ENCODE peak calls at places on chromosome 3, in seven cellular contexts. P, J, U, V, G, H and L are unnamed samples.

GRCh38 chr3:54756330-54756731 is 171.5 kb downstream of the LRTM1 start:
- DNase-seq in P (no peak), U (peak; percentile 94), V (peak; percentile 57), G (no peak), H (no peak), J (no peak), L (peak; percentile 97)

GRCh38 chr3:120908030-120908802 is at the start of gene STXBP5L:
- DNase-seq in G (peak; percentile 100), J (peak; percentile 96), V (peak; percentile 99), H (peak; percentile 74), U (peak; percentile 52), P (peak; percentile 99), L (peak; percentile 63)

GRCh38 chr3:133996996-133997395 is 32.7 kb downstream of the SLCO2A1 start:
- DNase-seq in J (no peak), U (no peak), H (no peak), G (no peak), P (no peak), V (no peak), L (no peak)

GRCh38 chr3:129278970-129279906 is 568 bp downstream of the HMCES start:
- DNase-seq in V (peak; percentile 83), J (peak; percentile 31), P (peak; percentile 76), U (peak; percentile 67), G (peak; percentile 72), H (peak; percentile 22), L (peak; percentile 81)

GRCh38 chr3:13192471-13193213 is 119.4 kb upstream of the IQSEC1 start:
- DNase-seq in J (no peak), V (peak; percentile 30), G (no peak), H (peak; percentile 22), U (peak; percentile 6), P (peak; percentile 53), L (peak; percentile 11)

GRCh38 chr3:101865751-101866509 is 16.6 kb downstream of the NFKBIZ start:
- DNase-seq in G (no peak), P (peak; percentile 48), V (peak; percentile 54), H (peak; percentile 54), U (peak; percentile 57), J (no peak), L (peak; percentile 31)

GRCh38 chr3:149152420-149152819 is 23.0 kb downstream of the HPS3 start:
- DNase-seq in U (peak; percentile 69), V (peak; percentile 62), J (no peak), H (no peak), G (no peak), P (no peak), L (peak; percentile 86)

GRCh38 chr3:12675115-12675810 is 11.3 kb upstream of the RAF1 start:
- DNase-seq in P (no peak), H (no peak), G (no peak), V (no peak), U (no peak), J (no peak), L (no peak)

GRCh38 chr3:15161113-15161512 is 44.9 kb upstream of the CAPN7 start:
- DNase-seq in U (peak; percentile 7), H (no peak), G (no peak), V (no peak), J (no peak), P (no peak), L (peak; percentile 33)

GRCh38 chr3:104632947-104633346 is 733.8 kb upstream of the ALCAM start:
- DNase-seq in P (no peak), V (no peak), J (no peak), U (peak; percentile 17), H (no peak), G (no peak), L (peak; percentile 11)

GRCh38 chr3:62065985-62066693 is 307.2 kb downstream of the FEZF2 start:
- DNase-seq in U (peak; percentile 10), V (no peak), P (no peak), J (no peak), H (no peak), G (no peak), L (no peak)

GRCh38 chr3:9411302-9411701 is 13.9 kb downstream of the SETD5 start:
- DNase-seq in J (no peak), G (no peak), P (no peak), H (peak; percentile 17), V (no peak), U (no peak), L (no peak)

GRCh38 chr3:105323274-105323599 is 43.5 kb upstream of the ALCAM start:
- DNase-seq in P (no peak), G (no peak), V (no peak), J (no peak), U (no peak), H (no peak), L (no peak)

GRCh38 chr3:157175678-157176077 is 15.7 kb upstream of the CCNL1 start:
- DNase-seq in G (no peak), V (peak; percentile 38), H (peak; percentile 46), U (no peak), J (no peak), P (no peak), L (no peak)

GRCh38 chr3:143084856-143085731 is 34.5 kb upstream of the CHST2 start:
- DNase-seq in H (peak; percentile 23), G (no peak), J (no peak), V (no peak), P (no peak), U (peak; percentile 47), L (peak; percentile 88)

GRCh38 chr3:197216169-197216860 is 82.1 kb downstream of the DLG1 start:
- DNase-seq in J (no peak), U (peak; percentile 75), P (no peak), V (no peak), H (peak; percentile 25), G (no peak), L (no peak)

GRCh38 chr3:3356836-3357235 is 177.3 kb upstream of the CRBN start:
- DNase-seq in G (no peak), P (no peak), U (no peak), H (no peak), V (no peak), J (no peak), L (no peak)

GRCh38 chr3:149900322-149900721 is 70.4 kb downstream of the PFN2 start:
- DNase-seq in G (no peak), H (no peak), U (no peak), J (no peak), P (no peak), V (peak; percentile 15), L (no peak)

GRCh38 chr3:157199841-157200240 is 39.9 kb upstream of the CCNL1 start:
- DNase-seq in U (peak; percentile 21), H (no peak), J (no peak), V (no peak), P (no peak), G (no peak), L (no peak)

GRCh38 chr3:88005066-88005465 is 53.7 kb downstream of the CGGBP1 start:
- DNase-seq in H (peak; percentile 47), V (peak; percentile 26), P (no peak), G (no peak), U (peak; percentile 14), J (no peak), L (peak; percentile 28)

GRCh38 chr3:181909241-181909640 is 197.5 kb downstream of the SOX2 start:
- DNase-seq in G (no peak), H (no peak), V (no peak), J (no peak), U (no peak), P (no peak), L (no peak)

GRCh38 chr3:129614927-129615363 is 8.5 kb upstream of the PLXND1 start:
- DNase-seq in H (no peak), V (no peak), U (no peak), J (no peak), P (no peak), G (no peak), L (no peak)

GRCh38 chr3:130925628-130926027 is 31.7 kb downstream of the ATP2C1 start:
- DNase-seq in U (no peak), P (no peak), H (no peak), V (no peak), G (no peak), J (no peak), L (no peak)

GRCh38 chr3:143302638-143303171 is 183.1 kb downstream of the CHST2 start:
- DNase-seq in H (peak; percentile 6), J (no peak), U (peak; percentile 74), V (peak; percentile 11), P (peak; percentile 38), G (no peak), L (peak; percentile 52)

DNA sequence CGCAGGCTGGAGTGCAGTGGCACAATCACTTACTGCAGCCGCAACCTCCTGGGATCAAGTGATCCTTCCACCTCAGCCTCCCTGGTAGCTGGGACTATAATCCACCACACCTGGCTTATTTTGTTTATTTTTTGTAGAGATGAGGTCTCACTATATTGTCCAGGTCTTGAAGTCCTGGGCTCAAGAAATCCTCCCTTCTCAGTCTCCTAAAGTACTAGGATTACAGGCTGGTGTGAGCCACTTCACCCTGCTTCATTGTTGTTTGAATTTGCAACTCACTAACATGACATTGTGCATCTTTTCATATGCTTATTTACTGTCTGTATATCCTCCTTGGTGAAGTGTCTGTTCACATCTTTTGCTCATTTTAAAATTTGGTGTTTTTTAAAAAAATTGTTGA is 10.1 kb downstream of the PARP15 start:
- DNase-seq in V (no peak), J (no peak), P (no peak), H (no peak), U (no peak), G (no peak), L (no peak)
- H3K79me1 ChIP-seq in V (no peaks in the 10 kb centered on the region), J (no peaks in the 10 kb centered on the region), P (no peaks in the 10 kb centered on the region), H (no peaks in the 10 kb centered on the region), U (no peaks in the 10 kb centered on the region), G (no peaks in the 10 kb centered on the region), L (no peaks in the 10 kb centered on the region)

GRCh38 chr3:66722675-66723074 is 221.9 kb upstream of the LRIG1 start:
- DNase-seq in H (peak; percentile 25), J (no peak), U (peak; percentile 95), G (no peak), V (peak; percentile 7), P (no peak), L (peak; percentile 86)
- H3K4ac ChIP-seq in H (no peak overlapping the region), J (no peak overlapping the region), U (peak overlapping the region; percentile 32), G (no peak overlapping the region), V (no peak overlapping the region), P (no peak overlapping the region), L (no peak overlapping the region)

GRCh38 chr3:191275751-191276150 is 53.4 kb upstream of the CCDC50 start:
- DNase-seq in G (no peak), U (no peak), J (no peak), H (no peak), P (no peak), V (no peak), L (no peak)
- H3K79me1 ChIP-seq in G (no peaks in the 10 kb centered on the region), U (no peaks in the 10 kb centered on the region), J (no peaks in the 10 kb centered on the region), H (no peaks in the 10 kb centered on the region), P (no peaks in the 10 kb centered on the region), V (no peaks in the 10 kb centered on the region), L (no peaks in the 10 kb centered on the region)

GRCh38 chr3:33613041-33613440 is 105.0 kb downstream of the CLASP2 start:
- DNase-seq in V (no peak), H (no peak), P (no peak), U (no peak), J (no peak), G (no peak), L (no peak)

DNA sequence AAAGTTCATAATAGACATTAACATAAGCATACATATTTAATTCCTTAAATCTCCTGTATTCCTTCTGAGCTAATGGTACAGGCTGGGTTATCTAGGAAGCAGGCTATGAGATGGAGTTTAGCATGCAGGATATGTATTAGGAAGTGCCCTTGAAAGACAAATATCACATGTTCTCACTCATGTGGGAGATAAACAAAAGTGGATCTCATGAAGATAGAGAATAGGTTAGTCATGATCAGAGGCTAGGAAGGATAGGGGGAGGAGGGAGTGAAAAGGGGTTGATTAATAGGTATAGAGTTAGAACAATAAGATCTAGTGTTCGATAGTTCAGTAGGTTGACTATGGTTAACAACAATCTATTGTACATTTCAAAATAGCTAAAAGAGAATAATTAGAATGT is 105.4 kb downstream of the CLASP2 start:
- DNase-seq in V (no peak), P (no peak), J (no peak), U (peak; percentile 4), H (no peak), G (no peak), L (peak; percentile 2)
- H3K4ac ChIP-seq in V (no peak overlapping the region), P (no peak overlapping the region), J (no peak overlapping the region), U (no peak overlapping the region), H (no peak overlapping the region), G (no peak overlapping the region), L (no peak overlapping the region)

GRCh38 chr3:152772622-152773021 is 62.3 kb upstream of the P2RY1 start:
- DNase-seq in J (no peak), H (no peak), V (no peak), P (no peak), U (no peak), G (no peak), L (no peak)
- H3K79me1 ChIP-seq in J (no peaks in the 10 kb centered on the region), H (no peaks in the 10 kb centered on the region), V (no peaks in the 10 kb centered on the region), P (no peaks in the 10 kb centered on the region), U (no peaks in the 10 kb centered on the region), G (no peaks in the 10 kb centered on the region), L (no peaks in the 10 kb centered on the region)